ENCODE peak calls at places on chromosomes 11 and 22, in seven cellular contexts. H is AG04449, P is AG09319, V is NCI-H2029 treated with DMSO at 0.1 percent for 48 hours, S is COLO829, C is SHP77 treated with DMSO at 0.1 percent for 48 hours, X is NCI-H1417 treated with DMSO at 0.1 percent for 48 hours. L is an unnamed sample.
A peak's percentile ranks its signal among the peaks of the same experiment; 100 is the strongest.

GRCh38 chr11:65529475-65530156 is 4.7 kb downstream of the SCYL1 start:
- DNase-seq in H (no peak), P (no peak), V (no peak), S (no peak), C (no peak), X (no peak), L (no peak)

GRCh38 chr11:75273331-75273988 is 32.9 kb downstream of the TPBGL start:
- DNase-seq in H (no peak), P (no peak), V (no peak), S (no peak), C (no peak), X (no peak), L (no peak)

GRCh38 chr11:108984548-108984947 is 319.7 kb downstream of the DDX10 start:
- DNase-seq in H (no peak), P (no peak), V (no peak), S (no peak), C (no peak), X (no peak), L (no peak)

GRCh38 chr22:19785461-19786263 is 25.1 kb downstream of the TBX1 start:
- DNase-seq in H (no peak), P (no peak), V (no peak), S (no peak), C (no peak), X (no peak), L (no peak)

GRCh38 chr11:128341767-128342318 is 245.5 kb downstream of the ETS1 start:
- DNase-seq in H (no peak), P (no peak), V (no peak), S (no peak), C (no peak), X (no peak), L (no peak)

GRCh38 chr11:64998141-64998540 is 1.4 kb upstream of the BATF2 start:
- DNase-seq in H (no peak), P (no peak), V (no peak), S (no peak), C (no peak), X (no peak), L (no peak)

GRCh38 chr11:22828373-22828772 is 1.2 kb downstream of the SVIP start:
- DNase-seq in H (no peak), P (no peak), V (no peak), S (no peak), C (no peak), X (no peak), L (no peak)

GRCh38 chr11:56659755-56660154 is 3.7 kb upstream of the OR5AR1 start:
- DNase-seq in H (no peak), P (no peak), V (no peak), S (no peak), C (no peak), X (no peak), L (no peak)

GRCh38 chr11:88596786-88597185 is 259.2 kb upstream of the CTSC start:
- DNase-seq in H (no peak), P (no peak), V (no peak), S (peak; percentile 19), C (no peak), X (no peak), L (no peak)

GRCh38 chr11:110092577-110093406 is at the start of gene ZC3H12C:
- DNase-seq in H (no peak), P (peak; percentile 70), V (peak; percentile 69), S (peak; percentile 50), C (peak; percentile 81), X (peak; percentile 63), L (peak; percentile 96)

GRCh38 chr11:77259681-77260080 is 41.8 kb downstream of the GDPD4 start:
- DNase-seq in H (peak; percentile 47), P (peak; percentile 10), V (no peak), S (no peak), C (no peak), X (no peak), L (peak; percentile 74)